ENCODE peak calls at places on chromosomes 2 and 18, in four cellular contexts. One of them, this sample, is unnamed.
A peak's percentile ranks its signal among the peaks of the same experiment; 100 is the strongest.

GRCh38 chr2:216584112-216584511 is 49.1 kb upstream of the IGFBP2 start:
- DNase-seq in WTC11: no peak
- DNase-seq in HepG2: peak; percentile 38
- DNase-seq in GM12878: no peak
- DNase-seq in this sample: no peak

GRCh38 chr2:7014201-7014640 is 97.0 kb downstream of the RNF144A start:
- DNase-seq in HepG2: peak; percentile 21
- DNase-seq in WTC11: peak; percentile 32
- DNase-seq in GM12878: no peak
- DNase-seq in this sample: peak; percentile 28

GRCh38 chr2:143545059-143545458 is 415.8 kb downstream of the ARHGAP15 start:
- DNase-seq in WTC11: no peak
- DNase-seq in GM12878: no peak
- DNase-seq in HepG2: no peak
- DNase-seq in this sample: no peak

GRCh38 chr2:240919161-240919781 is 13.1 kb downstream of the CROCC2 start:
- DNase-seq in HepG2: no peak
- DNase-seq in GM12878: no peak
- DNase-seq in WTC11: no peak
- DNase-seq in this sample: no peak

GRCh38 chr2:102967451-102967850 is 205.6 kb downstream of the TMEM182 start:
- DNase-seq in HepG2: no peak
- DNase-seq in GM12878: no peak
- DNase-seq in WTC11: no peak
- DNase-seq in this sample: no peak

GRCh38 chr2:61220768-61221167 is 58.8 kb downstream of the C2orf74 start:
- DNase-seq in HepG2: no peak
- DNase-seq in WTC11: no peak
- DNase-seq in GM12878: no peak
- DNase-seq in this sample: no peak

GRCh38 chr2:124027182-124027581 is 2.1 kb downstream of the CNTNAP5 start:
- DNase-seq in GM12878: peak; percentile 9
- DNase-seq in HepG2: peak; percentile 64
- DNase-seq in WTC11: peak; percentile 31
- DNase-seq in this sample: peak; percentile 54

GRCh38 chr2:89851583-89851905 is 1160.1 kb downstream of the RPIA start:
- DNase-seq in WTC11: no peak
- DNase-seq in GM12878: no peak
- DNase-seq in HepG2: no peak
- DNase-seq in this sample: no peak

GRCh38 chr2:132741754-132742153 is 71.7 kb upstream of the LYPD1 start:
- DNase-seq in HepG2: no peak
- DNase-seq in GM12878: no peak
- DNase-seq in WTC11: no peak
- DNase-seq in this sample: no peak

GRCh38 chr2:96091711-96092579 is 24.4 kb downstream of the ADRA2B start:
- DNase-seq in GM12878: no peak
- DNase-seq in HepG2: no peak
- DNase-seq in WTC11: peak; percentile 35
- DNase-seq in this sample: no peak
- TF ChIP-seq TCF7 in GM12878: no peak
- TF ChIP-seq TCF7 in HepG2: no peak
- TF ChIP-seq TCF7 in WTC11: no peak
- TF ChIP-seq TCF7 in this sample: no peak

DNA sequence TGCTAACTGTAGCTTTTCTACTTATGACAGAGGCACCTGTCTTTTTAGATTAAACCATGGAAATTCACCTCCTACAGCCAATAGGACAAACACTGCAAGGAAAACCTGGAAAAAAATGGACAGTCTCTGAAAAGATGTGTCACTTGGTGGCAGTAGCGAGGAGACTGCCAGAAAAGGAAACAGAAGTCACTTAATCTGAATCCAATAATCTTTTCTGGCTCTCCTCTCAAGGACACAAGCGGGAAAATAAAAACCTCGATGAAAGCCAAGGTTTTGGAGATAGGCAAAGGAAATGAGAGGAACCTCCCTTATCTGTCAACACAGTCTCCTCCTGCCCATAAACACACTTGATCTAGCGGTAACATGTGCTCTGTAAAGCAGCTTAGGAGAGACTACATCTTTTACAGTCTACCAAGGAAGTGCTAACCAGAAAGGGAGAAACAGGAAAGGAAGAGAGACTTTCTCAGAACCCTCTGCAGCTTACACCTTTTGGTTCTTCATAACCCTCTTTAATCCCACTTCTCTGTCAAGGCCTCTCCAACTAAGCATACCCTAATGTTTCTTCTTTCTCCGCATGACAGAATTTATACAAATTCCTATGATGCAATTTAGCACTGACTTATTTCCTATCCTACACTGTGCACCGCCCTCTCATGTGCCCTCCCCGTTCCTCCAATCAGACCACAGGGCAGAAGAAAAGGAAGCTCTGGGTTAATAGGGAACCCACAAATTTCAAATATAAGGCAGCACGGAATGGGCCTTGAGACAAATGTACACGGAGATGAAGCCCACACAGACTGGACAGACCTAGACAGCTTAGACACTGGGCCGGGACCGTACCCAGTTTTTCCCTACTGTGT is 52.8 kb downstream of the CLASP1 start:
- DNase-seq in HepG2: peak; percentile 67
- DNase-seq in GM12878: peak; percentile 60
- DNase-seq in WTC11: no peak
- DNase-seq in this sample: peak; percentile 93
- TF ChIP-seq TCF7 in HepG2: no peak
- TF ChIP-seq TCF7 in GM12878: no peak
- TF ChIP-seq TCF7 in WTC11: no peak
- TF ChIP-seq TCF7 in this sample: no peak

GRCh38 chr2:72953528-72953927 is 36.2 kb downstream of the EMX1 start:
- DNase-seq in GM12878: no peak
- DNase-seq in WTC11: no peak
- DNase-seq in HepG2: no peak
- DNase-seq in this sample: no peak

GRCh38 chr2:72955188-72956049 is 38.1 kb downstream of the EMX1 start:
- DNase-seq in GM12878: no peak
- DNase-seq in WTC11: no peak
- DNase-seq in HepG2: no peak
- DNase-seq in this sample: no peak

GRCh38 chr2:72952961-72953360 is 35.6 kb downstream of the EMX1 start:
- DNase-seq in HepG2: no peak
- DNase-seq in WTC11: no peak
- DNase-seq in GM12878: no peak
- DNase-seq in this sample: no peak

GRCh38 chr2:72954376-72955187 is 37.3 kb downstream of the EMX1 start:
- DNase-seq in WTC11: no peak
- DNase-seq in GM12878: no peak
- DNase-seq in HepG2: no peak
- DNase-seq in this sample: no peak

DNA sequence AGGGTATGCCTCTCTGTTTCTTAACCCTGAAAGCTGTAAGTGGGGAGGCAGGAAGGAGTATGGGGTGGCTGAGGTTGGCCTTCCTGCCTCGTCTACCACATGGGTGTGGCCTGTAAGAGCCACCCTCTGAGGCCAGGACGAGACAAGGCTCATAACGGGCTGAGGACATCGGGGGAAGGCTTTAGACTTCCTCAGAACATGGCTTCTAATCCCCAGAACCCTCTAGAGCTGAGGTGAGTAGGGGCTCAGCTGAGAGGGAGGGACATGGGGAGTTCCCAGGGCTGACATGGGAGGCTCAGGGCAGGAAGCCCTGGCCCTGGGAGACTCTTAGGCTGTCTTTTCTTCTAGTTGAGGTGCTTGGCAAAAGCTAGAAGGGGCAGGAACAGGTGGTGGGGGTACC is 36.7 kb downstream of the EMX1 start:
- DNase-seq in HepG2: no peak
- DNase-seq in GM12878: no peak
- DNase-seq in WTC11: no peak
- DNase-seq in this sample: no peak
- TF ChIP-seq TCF7 in HepG2: no peak
- TF ChIP-seq TCF7 in GM12878: no peak
- TF ChIP-seq TCF7 in WTC11: no peak
- TF ChIP-seq TCF7 in this sample: no peak

GRCh38 chr18:50659091-50660003 is 99.5 kb downstream of the MAPK4 start:
- DNase-seq in HepG2: peak; percentile 28
- DNase-seq in WTC11: no peak
- DNase-seq in GM12878: no peak
- DNase-seq in this sample: no peak
- TF ChIP-seq TCF7 in HepG2: no peak
- TF ChIP-seq TCF7 in WTC11: no peak
- TF ChIP-seq TCF7 in GM12878: no peak
- TF ChIP-seq TCF7 in this sample: no peak

GRCh38 chr2:23020659-23021058 is 364.3 kb upstream of the KLHL29 start:
- DNase-seq in GM12878: no peak
- DNase-seq in WTC11: no peak
- DNase-seq in HepG2: no peak
- DNase-seq in this sample: no peak
- TF ChIP-seq TCF7 in GM12878: no peak
- TF ChIP-seq TCF7 in WTC11: no peak
- TF ChIP-seq TCF7 in HepG2: no peak
- TF ChIP-seq TCF7 in this sample: no peak

GRCh38 chr2:80075719-80076118 is 228.8 kb downstream of the LRRTM1 start:
- DNase-seq in GM12878: no peak
- DNase-seq in HepG2: no peak
- DNase-seq in WTC11: no peak
- DNase-seq in this sample: no peak

GRCh38 chr2:80074321-80074720 is 230.2 kb downstream of the LRRTM1 start:
- DNase-seq in HepG2: no peak
- DNase-seq in GM12878: no peak
- DNase-seq in WTC11: no peak
- DNase-seq in this sample: no peak

GRCh38 chr2:80070587-80070986 is 234.0 kb downstream of the LRRTM1 start:
- DNase-seq in WTC11: no peak
- DNase-seq in GM12878: no peak
- DNase-seq in HepG2: no peak
- DNase-seq in this sample: no peak

GRCh38 chr2:80068068-80068467 is 236.5 kb downstream of the LRRTM1 start:
- DNase-seq in GM12878: no peak
- DNase-seq in WTC11: no peak
- DNase-seq in HepG2: no peak
- DNase-seq in this sample: no peak

GRCh38 chr2:80073134-80073561 is 231.4 kb downstream of the LRRTM1 start:
- DNase-seq in GM12878: peak; percentile 3
- DNase-seq in HepG2: peak; percentile 60
- DNase-seq in WTC11: peak; percentile 30
- DNase-seq in this sample: peak; percentile 58
- TF ChIP-seq TCF7 in GM12878: no peak
- TF ChIP-seq TCF7 in HepG2: no peak
- TF ChIP-seq TCF7 in WTC11: no peak
- TF ChIP-seq TCF7 in this sample: no peak

GRCh38 chr2:71925268-71926097 is 222.2 kb downstream of the CYP26B1 start:
- DNase-seq in HepG2: no peak
- DNase-seq in WTC11: no peak
- DNase-seq in GM12878: no peak
- DNase-seq in this sample: peak; percentile 3

GRCh38 chr2:71926860-71927756 is 220.6 kb downstream of the CYP26B1 start:
- DNase-seq in GM12878: no peak
- DNase-seq in HepG2: no peak
- DNase-seq in WTC11: no peak
- DNase-seq in this sample: no peak

GRCh38 chr2:71923887-71924533 is 223.7 kb downstream of the CYP26B1 start:
- DNase-seq in HepG2: peak; percentile 76
- DNase-seq in WTC11: peak; percentile 86
- DNase-seq in GM12878: peak; percentile 2
- DNase-seq in this sample: peak; percentile 72

GRCh38 chr2:71927757-71928715 is 219.6 kb downstream of the CYP26B1 start:
- DNase-seq in HepG2: no peak
- DNase-seq in WTC11: no peak
- DNase-seq in GM12878: no peak
- DNase-seq in this sample: no peak

DNA sequence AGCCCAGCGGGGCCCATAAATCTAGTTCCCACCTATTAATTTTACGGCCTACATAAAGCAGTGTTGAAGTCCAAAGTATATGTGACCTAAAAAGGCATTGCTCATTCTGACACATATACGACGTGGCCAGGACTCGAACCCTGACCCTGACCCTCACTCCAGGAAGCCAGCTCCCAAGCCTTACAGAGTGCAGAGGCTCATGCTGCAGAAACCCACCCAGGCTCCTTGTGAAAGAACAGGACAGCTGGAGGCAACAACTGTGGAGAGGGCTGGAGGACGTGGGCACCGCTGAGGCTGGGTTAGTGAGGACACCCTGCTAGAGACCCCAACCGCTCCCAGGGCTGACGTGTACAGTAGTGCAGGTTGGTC is 221.6 kb downstream of the CYP26B1 start:
- DNase-seq in HepG2: no peak
- DNase-seq in GM12878: no peak
- DNase-seq in WTC11: no peak
- DNase-seq in this sample: no peak
- TF ChIP-seq TCF7 in HepG2: no peak
- TF ChIP-seq TCF7 in GM12878: no peak
- TF ChIP-seq TCF7 in WTC11: no peak
- TF ChIP-seq TCF7 in this sample: no peak